ENCODE peak calls at places on chromosomes 4 and X, in four cellular contexts. P is fibroblast of mammary gland, R is mesendoderm, Z is breast epithelium. K is an unnamed sample.

GRCh38 chrX:150704030-150704613 is 10.9 kb downstream of the MTMR1 start:
- DNase-seq in P (no peak), R (no peak), Z (no peak), K (no peak)

GRCh38 chr4:135319685-135320084 is 1118.1 kb upstream of the PABPC4L start:
- DNase-seq in P (no peak), R (peak), Z (no peak), K (no peak)

GRCh38 chr4:76712564-76712963 is 185.4 kb downstream of the SOWAHB start:
- DNase-seq in P (no peak), R (no peak), Z (no peak), K (no peak)

GRCh38 chrX:150450519-150451177 is 87.5 kb downstream of the MAMLD1 start:
- DNase-seq in P (no peak), R (no peak), Z (no peak), K (no peak)

GRCh38 chr4:112127736-112128322 is 17.4 kb upstream of the FAM241A start:
- DNase-seq in P (peak), R (peak), Z (no peak), K (no peak)

GRCh38 chrX:40083120-40083978 is 14.4 kb downstream of the BCOR start:
- DNase-seq in P (no peak), R (no peak), Z (no peak), K (no peak)

GRCh38 chr4:78293841-78294301 is 236.7 kb downstream of the FRAS1 start:
- DNase-seq in P (peak), R (no peak), Z (no peak), K (no peak)

GRCh38 chr4:6769138-6769983 is 13.2 kb upstream of the KIAA0232 start:
- DNase-seq in P (no peak), R (no peak), Z (peak), K (peak)

GRCh38 chrX:31251336-31251735 is 179.5 kb upstream of the FTHL17 start:
- DNase-seq in P (peak), R (no peak), Z (no peak), K (no peak)

GRCh38 chr4:88456757-88457306 is at the start of gene HERC5:
- DNase-seq in P (peak), R (peak), Z (peak), K (peak)

DNA sequence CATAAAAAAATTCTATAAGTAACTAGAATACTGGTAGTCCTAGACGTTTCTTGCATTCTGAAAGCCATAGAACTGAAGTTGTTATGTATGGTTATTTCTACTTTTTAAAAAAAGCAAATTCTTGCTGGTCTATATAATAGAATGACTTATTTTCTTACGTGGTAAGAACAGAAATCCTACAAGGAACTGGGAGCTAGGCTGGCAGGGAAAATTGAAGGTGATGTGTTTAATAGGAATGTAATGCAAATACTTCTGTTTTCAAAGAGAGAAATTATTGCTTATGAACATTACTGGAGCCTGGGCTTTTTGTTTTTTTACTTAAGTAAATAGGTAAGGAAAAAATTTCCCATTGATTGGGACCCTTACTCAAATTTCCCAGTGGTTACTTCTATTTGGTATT is 8.9 kb downstream of the CCNA2 start:
- DNase-seq in P (no peak), R (no peak), Z (no peak), K (no peak)
- H3K4me3 ChIP-seq in P (no peak), R (no peak), Z (no peak), K (no peak)

GRCh38 chr4:71187399-71188196 is 151.2 kb upstream of the SLC4A4 start:
- DNase-seq in P (no peak), R (peak), Z (no peak), K (peak)

GRCh38 chr4:71188951-71189350 is 149.9 kb upstream of the SLC4A4 start:
- DNase-seq in P (no peak), R (no peak), Z (no peak), K (no peak)

GRCh38 chr4:71186566-71187398 is 152.0 kb upstream of the SLC4A4 start:
- DNase-seq in P (no peak), R (peak), Z (no peak), K (peak)

GRCh38 chr4:71189471-71189870 is 149.3 kb upstream of the SLC4A4 start:
- DNase-seq in P (no peak), R (peak), Z (no peak), K (no peak)

GRCh38 chr4:71188197-71188625 is 150.6 kb upstream of the SLC4A4 start:
- DNase-seq in P (no peak), R (peak), Z (no peak), K (no peak)
- H3K4me3 ChIP-seq in P (no peak), R (no peak), Z (peak), K (no peak)

GRCh38 chr4:74653331-74654229 is 140.7 kb downstream of the BTC start:
- DNase-seq in P (no peak), R (no peak), Z (no peak), K (no peak)
- H3K4me3 ChIP-seq in P (no peak), R (no peak), Z (no peak), K (no peak)

GRCh38 chrX:13014111-13015094 is 30.0 kb downstream of the FAM9C start:
- DNase-seq in P (peak), R (peak), Z (no peak), K (no peak)
- H3K4me3 ChIP-seq in P (no peak), R (no peak), Z (no peak), K (no peak)

GRCh38 chr4:55819634-55820033 is at the start of gene EXOC1L:
- DNase-seq in P (peak), R (peak), Z (no peak), K (no peak)
- H3K4me3 ChIP-seq in P (no peak), R (no peak), Z (peak), K (no peak)

GRCh38 chrX:53287493-53288138 is 6.2 kb upstream of the IQSEC2 start:
- DNase-seq in P (peak), R (no peak), Z (no peak), K (peak)
- H3K4me3 ChIP-seq in P (no peak), R (no peak), Z (no peak), K (no peak)

GRCh38 chr4:183797445-183798248 is 107.5 kb upstream of the STOX2 start:
- DNase-seq in P (peak), R (peak), Z (no peak), K (peak)
- H3K4me3 ChIP-seq in P (no peak), R (peak), Z (peak), K (no peak)

K was measured in GM06990.